ENCODE peak calls at places on chromosomes 6 and 20, in five cellular contexts. L is effector memory CD8-positive, alpha-beta T cell; F is mesothelial cell of epicardium; V is heart right ventricle; C is NB4. K is an unnamed sample.

GRCh38 chr6:36028088-36028886 is 679 bp downstream of the MAPK14 start:
- DNase-seq in V (peak), C (peak), L (no peak), F (peak), K (no peak)

GRCh38 chr20:50259705-50260479 is 69.3 kb downstream of the CEBPB start:
- DNase-seq in C (no peak), V (peak), L (no peak), F (no peak), K (no peak)

GRCh38 chr6:25958700-25959162 is 3.9 kb upstream of the TRIM38 start:
- DNase-seq in L (no peak), F (no peak), V (no peak), C (no peak), K (no peak)

GRCh38 chr20:17767624-17768023 is 67.9 kb downstream of the BANF2 start:
- DNase-seq in C (no peak), L (no peak), F (no peak), V (no peak), K (no peak)

GRCh38 chr20:51469578-51470520 is 72.7 kb downstream of the NFATC2 start:
- DNase-seq in V (no peak), L (no peak), F (no peak), C (no peak), K (no peak)

GRCh38 chr6:7461416-7461815 is 71.8 kb downstream of the RIOK1 start:
- DNase-seq in V (no peak), C (no peak), L (no peak), F (no peak), K (no peak)

GRCh38 chr20:36919715-36920333 is 31.7 kb downstream of the SAMHD1 start:
- DNase-seq in C (peak), L (peak), V (no peak), F (no peak), K (peak)

GRCh38 chr6:113301651-113302050 is 555.5 kb upstream of the MARCKS start:
- DNase-seq in F (no peak), C (no peak), L (no peak), V (no peak), K (no peak)

GRCh38 chr6:7819641-7820040 is 90.9 kb downstream of the TXNDC5 start:
- DNase-seq in F (no peak), C (no peak), L (no peak), V (no peak), K (no peak)

GRCh38 chr6:3749991-3750323 is 1.6 kb downstream of the PXDC1 start:
- DNase-seq in C (no peak), L (no peak), F (no peak), V (no peak), K (no peak)

GRCh38 chr20:438581-439469 is 23.5 kb downstream of the TBC1D20 start:
- DNase-seq in L (peak), F (no peak), V (peak), C (no peak), K (peak)

GRCh38 chr20:24581443-24582170 is 112.2 kb downstream of the SYNDIG1 start:
- DNase-seq in C (no peak), L (no peak), V (no peak), F (no peak), K (no peak)

GRCh38 chr6:168105813-168106660 is 27.0 kb upstream of the FRMD1 start:
- DNase-seq in F (no peak), V (no peak), L (no peak), C (no peak), K (no peak)

GRCh38 chr20:44348168-44348659 is 7.3 kb upstream of the HNF4A start:
- DNase-seq in L (no peak), C (no peak), F (no peak), V (no peak), K (no peak)

GRCh38 chr20:47272893-47273590 is 83.5 kb downstream of the ZMYND8 start:
- DNase-seq in C (peak), L (peak), F (no peak), V (no peak), K (peak)

GRCh38 chr20:676315-676937 is 824 bp upstream of the SCRT2 start:
- DNase-seq in V (no peak), C (peak), L (no peak), F (no peak), K (no peak)

GRCh38 chr20:7171911-7172310 is 404.4 kb downstream of the BMP2 start:
- DNase-seq in V (no peak), F (no peak), L (no peak), C (no peak), K (no peak)

GRCh38 chr6:86856937-86857563 is 80.3 kb upstream of the HTR1E start:
- DNase-seq in V (no peak), F (no peak), C (peak), L (no peak), K (no peak)

GRCh38 chr6:3565291-3565690 is 108.4 kb upstream of the SLC22A23 start:
- DNase-seq in V (no peak), F (no peak), L (no peak), C (no peak), K (no peak)

GRCh38 chr20:4569092-4569491 is 152.6 kb upstream of the PRND start:
- DNase-seq in F (no peak), C (peak), V (no peak), L (no peak), K (no peak)

GRCh38 chr6:163147988-163148387 is 266.5 kb upstream of the QKI start:
- DNase-seq in V (no peak), L (no peak), C (no peak), F (no peak), K (no peak)

GRCh38 chr20:25453035-25453810 is 45.8 kb downstream of the GINS1 start:
- DNase-seq in L (no peak), F (no peak), V (no peak), C (no peak), K (no peak)

GRCh38 chr6:13278991-13279390 is 49.3 kb downstream of the TBC1D7 start:
- DNase-seq in F (no peak), L (no peak), V (no peak), C (no peak), K (no peak)

GRCh38 chr20:57214948-57215347 is 51.5 kb downstream of the BMP7 start:
- DNase-seq in L (no peak), F (no peak), V (no peak), C (no peak), K (no peak)

GRCh38 chr20:22581437-22582385 is 2.7 kb downstream of the FOXA2 start:
- DNase-seq in F (no peak), L (no peak), C (no peak), V (no peak), K (no peak)

GRCh38 chr20:840858-841567 is 7.5 kb downstream of the FAM110A start:
- DNase-seq in F (no peak), C (no peak), V (no peak), L (no peak), K (peak)

GRCh38 chr20:2626853-2627541 is 25.4 kb upstream of the NOP56 start:
- DNase-seq in C (no peak), F (no peak), V (no peak), L (no peak), K (no peak)

GRCh38 chr6:54860739-54861138 is 14.2 kb downstream of the FAM83B start:
- DNase-seq in L (no peak), V (no peak), C (peak), F (no peak), K (no peak)

GRCh38 chr6:18226451-18226850 is 37.9 kb downstream of the DEK start:
- DNase-seq in L (no peak), V (no peak), C (no peak), F (no peak), K (no peak)

GRCh38 chr20:44073675-44074071 is 113.3 kb downstream of the JPH2 start:
- DNase-seq in V (no peak), F (no peak), L (no peak), C (no peak), K (no peak)

GRCh38 chr20:11935754-11936551 is 18.3 kb downstream of the BTBD3 start:
- DNase-seq in V (no peak), L (no peak), C (no peak), F (no peak), K (no peak)

GRCh38 chr6:44569931-44570385 is 182.5 kb downstream of the CDC5L start:
- DNase-seq in L (no peak), V (peak), C (peak), F (no peak), K (no peak)

GRCh38 chr6:139308936-139309603 is 17.3 kb upstream of the TXLNB start:
- DNase-seq in L (no peak), V (no peak), C (no peak), F (no peak), K (no peak)

GRCh38 chr6:106064103-106064502 is 22.0 kb upstream of the PRDM1 start:
- DNase-seq in L (no peak), V (no peak), C (no peak), F (no peak), K (no peak)

GRCh38 chr6:32156891-32157290 is 3.0 kb downstream of the PPT2 start:
- DNase-seq in V (no peak), L (no peak), F (no peak), C (no peak), K (no peak)

GRCh38 chr6:27545271-27546046 is 72.6 kb upstream of the ZNF184 start:
- DNase-seq in V (no peak), C (peak), F (no peak), L (no peak), K (no peak)

GRCh38 chr6:108477034-108477433 is 83.7 kb upstream of the FOXO3 start:
- DNase-seq in C (no peak), V (no peak), L (no peak), F (no peak), K (no peak)

GRCh38 chr20:21517566-21518277 is 3.9 kb upstream of the NKX2-2 start:
- DNase-seq in C (no peak), V (no peak), F (no peak), L (no peak), K (no peak)

GRCh38 chr6:2643935-2644539 is 106.7 kb downstream of the MYLK4 start:
- DNase-seq in L (no peak), V (no peak), F (no peak), C (no peak), K (no peak)